ENCODE peak calls at places on chromosome 1, in eight cellular contexts. One of them, this sample, is unnamed.

GRCh38 chr1:203216274-203217138 is 13.0 kb downstream of the CHIT1 start:
- DNase-seq in Ammon's horn: peak
- DNase-seq in activated naive CD4-positive, alpha-beta T cell treated with anti-CD3 and anti-CD28 coated beads, Interleukin-2, amount 10 ng/mL, durations not matched to agents 7 days and 5 days: peak
- DNase-seq in stimulated activated CD4-positive, alpha-beta T cell treated with anti-CD3 and anti-CD28 coated beads, Interleukin-15, amount 100 ng/mL, for 1 hour: peak
- DNase-seq in NCI-H2081: peak
- DNase-seq in EL: peak
- DNase-seq in SHP77 treated with DMSO at 0.1 percent for 48 hours: peak
- DNase-seq in cerebellum: peak
- DNase-seq in this sample: peak

GRCh38 chr1:185650602-185651230 is 83.5 kb upstream of the HMCN1 start:
- DNase-seq in Ammon's horn: no peak
- DNase-seq in activated naive CD4-positive, alpha-beta T cell treated with anti-CD3 and anti-CD28 coated beads, Interleukin-2, amount 10 ng/mL, durations not matched to agents 7 days and 5 days: no peak
- DNase-seq in stimulated activated CD4-positive, alpha-beta T cell treated with anti-CD3 and anti-CD28 coated beads, Interleukin-15, amount 100 ng/mL, for 1 hour: no peak
- DNase-seq in NCI-H2081: no peak
- DNase-seq in EL: no peak
- DNase-seq in SHP77 treated with DMSO at 0.1 percent for 48 hours: no peak
- DNase-seq in cerebellum: no peak
- DNase-seq in this sample: no peak

GRCh38 chr1:41890841-41891311 is 27.8 kb downstream of the HIVEP3 start:
- DNase-seq in Ammon's horn: peak
- DNase-seq in activated naive CD4-positive, alpha-beta T cell treated with anti-CD3 and anti-CD28 coated beads, Interleukin-2, amount 10 ng/mL, durations not matched to agents 7 days and 5 days: no peak
- DNase-seq in stimulated activated CD4-positive, alpha-beta T cell treated with anti-CD3 and anti-CD28 coated beads, Interleukin-15, amount 100 ng/mL, for 1 hour: no peak
- DNase-seq in NCI-H2081: no peak
- DNase-seq in EL: no peak
- DNase-seq in SHP77 treated with DMSO at 0.1 percent for 48 hours: no peak
- DNase-seq in cerebellum: peak
- DNase-seq in this sample: no peak

GRCh38 chr1:207084701-207085180 is 3.9 kb upstream of the C4BPB start:
- DNase-seq in Ammon's horn: peak
- DNase-seq in activated naive CD4-positive, alpha-beta T cell treated with anti-CD3 and anti-CD28 coated beads, Interleukin-2, amount 10 ng/mL, durations not matched to agents 7 days and 5 days: peak
- DNase-seq in stimulated activated CD4-positive, alpha-beta T cell treated with anti-CD3 and anti-CD28 coated beads, Interleukin-15, amount 100 ng/mL, for 1 hour: no peak
- DNase-seq in NCI-H2081: peak
- DNase-seq in EL: peak
- DNase-seq in SHP77 treated with DMSO at 0.1 percent for 48 hours: peak
- DNase-seq in cerebellum: peak
- DNase-seq in this sample: peak

GRCh38 chr1:155934933-155935590 is 849 bp upstream of the KHDC4 start:
- DNase-seq in Ammon's horn: peak
- DNase-seq in activated naive CD4-positive, alpha-beta T cell treated with anti-CD3 and anti-CD28 coated beads, Interleukin-2, amount 10 ng/mL, durations not matched to agents 7 days and 5 days: no peak
- DNase-seq in stimulated activated CD4-positive, alpha-beta T cell treated with anti-CD3 and anti-CD28 coated beads, Interleukin-15, amount 100 ng/mL, for 1 hour: no peak
- DNase-seq in NCI-H2081: no peak
- DNase-seq in EL: no peak
- DNase-seq in SHP77 treated with DMSO at 0.1 percent for 48 hours: peak
- DNase-seq in cerebellum: no peak
- DNase-seq in this sample: no peak

GRCh38 chr1:185627136-185627535 is 107.1 kb upstream of the HMCN1 start:
- DNase-seq in Ammon's horn: no peak
- DNase-seq in activated naive CD4-positive, alpha-beta T cell treated with anti-CD3 and anti-CD28 coated beads, Interleukin-2, amount 10 ng/mL, durations not matched to agents 7 days and 5 days: no peak
- DNase-seq in stimulated activated CD4-positive, alpha-beta T cell treated with anti-CD3 and anti-CD28 coated beads, Interleukin-15, amount 100 ng/mL, for 1 hour: no peak
- DNase-seq in NCI-H2081: no peak
- DNase-seq in EL: no peak
- DNase-seq in SHP77 treated with DMSO at 0.1 percent for 48 hours: no peak
- DNase-seq in cerebellum: no peak
- DNase-seq in this sample: peak

GRCh38 chr1:226748306-226748705 is 9.2 kb upstream of the ITPKB start:
- DNase-seq in Ammon's horn: no peak
- DNase-seq in activated naive CD4-positive, alpha-beta T cell treated with anti-CD3 and anti-CD28 coated beads, Interleukin-2, amount 10 ng/mL, durations not matched to agents 7 days and 5 days: no peak
- DNase-seq in stimulated activated CD4-positive, alpha-beta T cell treated with anti-CD3 and anti-CD28 coated beads, Interleukin-15, amount 100 ng/mL, for 1 hour: no peak
- DNase-seq in NCI-H2081: no peak
- DNase-seq in EL: no peak
- DNase-seq in SHP77 treated with DMSO at 0.1 percent for 48 hours: no peak
- DNase-seq in cerebellum: no peak
- DNase-seq in this sample: no peak

GRCh38 chr1:78586572-78586971 is 33.7 kb upstream of the IFI44L start:
- DNase-seq in Ammon's horn: no peak
- DNase-seq in activated naive CD4-positive, alpha-beta T cell treated with anti-CD3 and anti-CD28 coated beads, Interleukin-2, amount 10 ng/mL, durations not matched to agents 7 days and 5 days: no peak
- DNase-seq in stimulated activated CD4-positive, alpha-beta T cell treated with anti-CD3 and anti-CD28 coated beads, Interleukin-15, amount 100 ng/mL, for 1 hour: no peak
- DNase-seq in NCI-H2081: no peak
- DNase-seq in EL: peak
- DNase-seq in SHP77 treated with DMSO at 0.1 percent for 48 hours: no peak
- DNase-seq in cerebellum: no peak
- DNase-seq in this sample: no peak

GRCh38 chr1:47963568-47963973 is 33.6 kb downstream of the TRABD2B start:
- DNase-seq in Ammon's horn: no peak
- DNase-seq in activated naive CD4-positive, alpha-beta T cell treated with anti-CD3 and anti-CD28 coated beads, Interleukin-2, amount 10 ng/mL, durations not matched to agents 7 days and 5 days: no peak
- DNase-seq in stimulated activated CD4-positive, alpha-beta T cell treated with anti-CD3 and anti-CD28 coated beads, Interleukin-15, amount 100 ng/mL, for 1 hour: no peak
- DNase-seq in NCI-H2081: no peak
- DNase-seq in EL: no peak
- DNase-seq in SHP77 treated with DMSO at 0.1 percent for 48 hours: no peak
- DNase-seq in cerebellum: no peak
- DNase-seq in this sample: peak

GRCh38 chr1:240831191-240831631 is 219.3 kb upstream of the GREM2 start:
- DNase-seq in Ammon's horn: no peak
- DNase-seq in activated naive CD4-positive, alpha-beta T cell treated with anti-CD3 and anti-CD28 coated beads, Interleukin-2, amount 10 ng/mL, durations not matched to agents 7 days and 5 days: no peak
- DNase-seq in stimulated activated CD4-positive, alpha-beta T cell treated with anti-CD3 and anti-CD28 coated beads, Interleukin-15, amount 100 ng/mL, for 1 hour: no peak
- DNase-seq in NCI-H2081: no peak
- DNase-seq in EL: peak
- DNase-seq in SHP77 treated with DMSO at 0.1 percent for 48 hours: no peak
- DNase-seq in cerebellum: no peak
- DNase-seq in this sample: no peak